ENCODE peak calls at places on chromosomes 11 and 22, in six cellular contexts. X, B, Z, Y, H and E are unnamed samples.

GRCh38 chr11:57095896-57096295 is 85.9 kb upstream of the LRRC55 start:
- DNase-seq in X (no peak), B (no peak), Z (no peak), Y (no peak), H (no peak), E (no peak)

GRCh38 chr11:13009921-13010736 is 1.0 kb downstream of the RASSF10 start:
- DNase-seq in X (peak), B (no peak), Z (peak), Y (no peak), H (no peak), E (peak)

GRCh38 chr22:36017661-36018091 is 10.9 kb downstream of the RBFOX2 start:
- DNase-seq in X (no peak), B (no peak), Z (no peak), Y (no peak), H (no peak), E (no peak)

GRCh38 chr11:59053387-59053786 is 32.7 kb upstream of the GLYATL1B start:
- DNase-seq in X (no peak), B (peak), Z (peak), Y (no peak), H (peak), E (peak)

GRCh38 chr11:45095691-45096010 is 50.8 kb upstream of the PRDM11 start:
- DNase-seq in X (no peak), B (no peak), Z (no peak), Y (no peak), H (no peak), E (no peak)

GRCh38 chr11:118884613-118885274 is 1.1 kb downstream of the CXCR5 start:
- DNase-seq in X (no peak), B (no peak), Z (no peak), Y (no peak), H (no peak), E (no peak)

GRCh38 chr11:74112877-74113276 is 57.9 kb downstream of the C2CD3 start:
- DNase-seq in X (no peak), B (no peak), Z (no peak), Y (no peak), H (no peak), E (no peak)

GRCh38 chr11:15816996-15817395 is 539.4 kb downstream of the SOX6 start:
- DNase-seq in X (no peak), B (no peak), Z (no peak), Y (no peak), H (no peak), E (no peak)

GRCh38 chr22:28151241-28151640 is 232.2 kb upstream of the PITPNB start:
- DNase-seq in X (no peak), B (no peak), Z (no peak), Y (no peak), H (no peak), E (no peak)

GRCh38 chr11:73907191-73907590 is 30.4 kb downstream of the PAAF1 start:
- DNase-seq in X (peak), B (no peak), Z (peak), Y (no peak), H (no peak), E (peak)

GRCh38 chr11:7513210-7514098 is at the start of gene PPFIBP2:
- DNase-seq in X (peak), B (peak), Z (peak), Y (peak), H (peak), E (peak)

GRCh38 chr11:123247813-123248379 is 52.8 kb upstream of the CLMP start:
- DNase-seq in X (no peak), B (no peak), Z (no peak), Y (no peak), H (no peak), E (no peak)

GRCh38 chr11:58675344-58676155 is 53.1 kb downstream of the CNTF start:
- DNase-seq in X (peak), B (peak), Z (peak), Y (no peak), H (peak), E (peak)

GRCh38 chr22:29225422-29226090 is 19.9 kb downstream of the EMID1 start:
- DNase-seq in X (no peak), B (no peak), Z (peak), Y (peak), H (peak), E (no peak)

GRCh38 chr11:12762283-12762682 is 88.1 kb downstream of the TEAD1 start:
- DNase-seq in X (no peak), B (no peak), Z (peak), Y (no peak), H (no peak), E (no peak)

GRCh38 chr22:31923166-31923565 is 21.2 kb upstream of the YWHAH start:
- DNase-seq in X (no peak), B (no peak), Z (peak), Y (no peak), H (no peak), E (no peak)

GRCh38 chr11:128607819-128608218 is 20.5 kb upstream of the ETS1 start:
- DNase-seq in X (no peak), B (no peak), Z (no peak), Y (no peak), H (no peak), E (no peak)

GRCh38 chr22:23256986-23257888 is 76.9 kb downstream of the BCR start:
- DNase-seq in X (peak), B (peak), Z (no peak), Y (peak), H (peak), E (peak)

GRCh38 chr22:44276041-44276440 is 36.7 kb downstream of the SHISAL1 start:
- DNase-seq in X (no peak), B (no peak), Z (no peak), Y (no peak), H (no peak), E (no peak)

GRCh38 chr11:70733327-70734325 is 335.3 kb downstream of the CTTN start:
- DNase-seq in X (no peak), B (no peak), Z (no peak), Y (no peak), H (no peak), E (no peak)

GRCh38 chr11:89347071-89347470 is 144.1 kb downstream of the NOX4 start:
- DNase-seq in X (no peak), B (no peak), Z (no peak), Y (no peak), H (no peak), E (peak)

GRCh38 chr11:31492320-31492913 is 17.0 kb downstream of the IMMP1L start:
- DNase-seq in X (no peak), B (no peak), Z (peak), Y (no peak), H (no peak), E (no peak)

GRCh38 chr11:95459268-95460040 is 228.5 kb upstream of the SESN3 start:
- DNase-seq in X (no peak), B (no peak), Z (peak), Y (no peak), H (no peak), E (peak)

GRCh38 chr11:65516135-65516968 is 8.5 kb upstream of the SCYL1 start:
- DNase-seq in X (no peak), B (no peak), Z (no peak), Y (no peak), H (no peak), E (no peak)

GRCh38 chr11:65117206-65118096 is at the start of gene ZNHIT2:
- DNase-seq in X (peak), B (peak), Z (peak), Y (peak), H (peak), E (peak)

GRCh38 chr11:2466869-2467694 is 22.3 kb downstream of the KCNQ1 start:
- DNase-seq in X (no peak), B (no peak), Z (no peak), Y (peak), H (no peak), E (no peak)

GRCh38 chr22:50326959-50327710 is at the start of gene DENND6B:
- DNase-seq in X (no peak), B (peak), Z (peak), Y (peak), H (peak), E (peak)

GRCh38 chr11:89491141-89491690 is at the start of gene NOX4:
- DNase-seq in X (no peak), B (no peak), Z (peak), Y (peak), H (peak), E (peak)

GRCh38 chr11:95175969-95176368 is 55.0 kb downstream of the SESN3 start:
- DNase-seq in X (no peak), B (no peak), Z (no peak), Y (no peak), H (no peak), E (no peak)

GRCh38 chr22:48523761-48524160 is 1303.9 kb downstream of the BRD1 start:
- DNase-seq in X (no peak), B (no peak), Z (no peak), Y (no peak), H (no peak), E (no peak)

GRCh38 chr11:60915250-60915914 is 1.4 kb downstream of the TMEM109 start:
- DNase-seq in X (peak), B (no peak), Z (peak), Y (no peak), H (no peak), E (peak)

DNA sequence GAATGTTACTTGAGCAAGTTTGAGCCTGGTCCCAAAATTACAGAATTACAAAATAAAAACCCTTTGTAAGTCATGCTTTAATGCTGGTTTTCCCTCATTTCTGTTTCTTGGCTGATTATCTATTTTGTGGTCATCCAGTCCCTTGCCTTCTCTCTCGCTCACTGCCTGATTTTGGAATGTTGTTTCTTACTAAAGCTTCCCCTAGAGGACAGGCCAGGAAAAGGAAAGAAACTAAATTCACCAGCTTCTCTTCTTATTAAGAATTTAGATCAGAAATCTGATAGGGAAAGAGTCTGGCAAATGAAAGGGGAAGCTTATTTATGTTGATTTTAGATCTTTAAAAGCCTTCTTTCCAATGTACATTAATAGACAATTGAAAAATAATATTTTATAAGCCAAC is 16.6 kb upstream of the BDNF start:
- DNase-seq in X (no peak), B (no peak), Z (peak), Y (no peak), H (no peak), E (no peak)
- TF ChIP-seq CTCF in X (peak), B (peak), Z (peak), Y (no peak), H (no peak), E (peak)

DNA sequence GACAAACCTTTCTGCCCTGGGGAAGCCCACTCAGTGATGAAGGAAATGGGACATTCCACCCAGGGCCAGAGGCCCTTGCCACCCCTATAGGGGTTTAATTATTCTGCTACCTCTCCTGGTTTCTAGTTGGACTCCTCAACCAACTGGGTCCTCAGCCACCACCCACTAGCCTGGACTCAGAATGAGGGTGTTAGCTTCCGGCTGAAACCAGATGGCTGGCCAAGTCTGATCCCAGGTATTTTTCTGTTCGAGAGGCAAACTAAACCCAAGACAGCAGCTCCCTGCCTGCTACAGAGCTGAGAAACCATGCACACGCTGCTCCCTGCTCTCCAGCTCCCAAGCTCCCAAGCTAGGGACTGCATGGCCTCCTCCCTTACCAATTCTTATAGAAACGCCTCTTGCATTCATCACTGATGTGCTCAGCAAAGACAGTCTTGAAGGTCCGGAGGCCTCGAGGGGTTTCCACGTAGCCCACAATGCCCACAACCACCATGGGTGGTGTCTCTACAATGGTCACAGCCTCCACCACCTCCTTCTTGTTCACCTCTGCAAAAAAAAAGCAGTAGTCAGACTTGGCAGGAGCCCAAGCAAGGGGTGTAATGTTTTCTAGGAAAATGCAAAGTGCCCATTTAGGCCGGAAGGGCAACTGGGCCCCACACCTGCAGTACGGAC is 2.2 kb downstream of the RPL3 start:
- DNase-seq in X (no peak), B (no peak), Z (no peak), Y (no peak), H (no peak), E (no peak)
- TF ChIP-seq CTCF in X (no peak), B (no peak), Z (no peak), Y (no peak), H (no peak), E (no peak)

GRCh38 chr22:40466976-40467375 is 96.6 kb downstream of the SGSM3 start:
- DNase-seq in X (no peak), B (no peak), Z (no peak), Y (no peak), H (no peak), E (no peak)
- TF ChIP-seq CTCF in X (no peak), B (no peak), Z (no peak), Y (no peak), H (no peak), E (no peak)

DNA sequence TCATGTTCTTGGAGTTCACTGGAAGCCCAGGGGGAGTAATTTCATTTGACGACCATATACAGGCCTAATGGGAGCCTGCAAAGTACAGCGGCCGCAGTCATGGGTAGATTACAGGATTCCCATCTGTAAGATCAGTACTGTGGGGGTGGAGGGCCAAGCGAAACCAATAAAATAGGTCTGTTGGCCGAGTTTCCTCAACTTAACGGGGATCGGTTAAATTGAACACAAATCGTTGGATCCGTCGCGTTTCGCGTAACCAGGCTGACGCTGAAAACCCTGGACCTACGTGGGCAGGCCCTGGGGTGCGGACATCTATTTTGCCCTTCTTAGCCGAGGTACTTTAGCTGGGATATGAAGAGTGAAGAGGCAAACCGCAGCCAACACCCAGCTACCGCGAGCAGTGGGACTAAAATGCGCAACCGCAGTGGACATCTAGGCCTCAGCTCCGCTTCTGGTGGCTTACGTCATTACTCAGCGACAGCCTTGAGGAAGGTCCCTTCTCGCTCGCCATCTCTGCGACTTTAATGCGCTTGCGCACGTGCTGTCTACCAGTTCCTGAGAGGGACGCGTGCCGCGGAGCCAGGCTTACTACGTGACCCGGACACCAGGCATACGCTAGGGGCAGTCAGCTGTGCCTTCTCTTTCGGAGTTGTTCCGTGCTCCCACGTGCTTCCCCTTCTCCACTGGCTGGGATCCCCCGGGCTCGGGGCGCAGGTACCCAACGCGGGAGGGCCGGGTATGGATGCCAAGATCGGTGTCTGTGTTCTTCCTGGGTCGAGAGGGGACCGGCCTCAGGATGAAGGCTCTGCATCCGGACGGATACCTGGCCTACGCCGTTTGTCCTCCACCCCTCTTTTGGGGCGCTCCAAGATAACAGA is at the start of gene NAT10:
- DNase-seq in X (peak), B (peak), Z (peak), Y (peak), H (peak), E (peak)
- TF ChIP-seq CTCF in X (no peak), B (no peak), Z (peak), Y (no peak), H (peak), E (peak)